ENCODE peak calls at places on chromosomes 12 and 14, in five cellular contexts. O, K, E, N and A are unnamed samples.

GRCh38 chr14:93318927-93319326 is 13.9 kb downstream of the BTBD7 start:
- DNase-seq in N (peak; percentile 34), E (no peak), O (no peak), K (no peak), A (no peak)

GRCh38 chr12:115354007-115354452 is 670.1 kb upstream of the TBX3 start:
- DNase-seq in E (peak; percentile 59), K (peak; percentile 84), O (no peak), N (peak; percentile 98), A (no peak)

GRCh38 chr14:94773017-94773681 is 3.2 kb upstream of the GSC start:
- DNase-seq in K (no peak), E (no peak), O (no peak), N (no peak), A (no peak)

GRCh38 chr14:101404426-101405170 is 156.7 kb upstream of the DIO3 start:
- DNase-seq in K (no peak), E (no peak), N (no peak), O (no peak), A (no peak)

GRCh38 chr12:128853321-128854197 is at the start of gene GLT1D1:
- DNase-seq in K (no peak), O (no peak), N (no peak), E (no peak), A (no peak)

GRCh38 chr12:34223640-34224039 is 201.3 kb downstream of the ALG10 start:
- DNase-seq in K (no peak), E (no peak), N (no peak), O (no peak), A (no peak)

GRCh38 chr14:60964901-60965300 is 16.0 kb downstream of the TRMT5 start:
- DNase-seq in O (no peak), E (no peak), N (no peak), K (no peak), A (no peak)

GRCh38 chr14:36520601-36521525 is 831 bp upstream of the NKX2-1 start:
- DNase-seq in O (peak; percentile 84), K (no peak), N (peak; percentile 58), E (peak; percentile 30), A (no peak)

GRCh38 chr14:74936151-74936550 is 13.1 kb upstream of the RPS6KL1 start:
- DNase-seq in E (no peak), O (no peak), K (peak; percentile 44), N (no peak), A (no peak)

GRCh38 chr12:77392467-77392866 is 327.1 kb upstream of the E2F7 start:
- DNase-seq in O (no peak), K (no peak), E (no peak), N (no peak), A (no peak)

GRCh38 chr14:91146661-91147060 is 32.8 kb downstream of the DGLUCY start:
- DNase-seq in E (no peak), K (no peak), O (no peak), N (no peak), A (no peak)

GRCh38 chr14:70894868-70895267 is 12.4 kb upstream of the PCNX1 start:
- DNase-seq in E (no peak), O (no peak), K (no peak), N (peak; percentile 47), A (no peak)

GRCh38 chr12:26853303-26854027 is 20.5 kb upstream of the ITPR2 start:
- DNase-seq in O (peak; percentile 79), N (peak; percentile 79), K (peak; percentile 87), E (peak; percentile 76), A (peak; percentile 60)

GRCh38 chr12:66885115-66885875 is 206.4 kb upstream of the GRIP1 start:
- DNase-seq in N (no peak), K (peak; percentile 50), E (no peak), O (no peak), A (no peak)

GRCh38 chr12:131309700-131310099 is 356.0 kb downstream of the ADGRD1 start:
- DNase-seq in N (no peak), O (no peak), K (peak; percentile 51), E (no peak), A (no peak)

GRCh38 chr12:63151061-63151897 is at the start of gene AVPR1A:
- DNase-seq in O (no peak), K (peak; percentile 69), N (peak; percentile 19), E (no peak), A (no peak)

GRCh38 chr12:128755565-128755964 is 68.2 kb downstream of the SLC15A4 start:
- DNase-seq in O (no peak), E (no peak), K (no peak), N (no peak), A (no peak)

GRCh38 chr12:88715673-88716072 is 135.4 kb upstream of the KITLG start:
- DNase-seq in E (no peak), K (no peak), N (no peak), O (no peak), A (no peak)

GRCh38 chr12:120213758-120214157 is 12.8 kb upstream of the RPLP0 start:
- DNase-seq in E (no peak), O (no peak), K (no peak), N (no peak), A (no peak)

GRCh38 chr12:109307051-109307450 is 2.0 kb downstream of the FOXN4 start:
- DNase-seq in E (no peak), O (no peak), N (no peak), K (no peak), A (no peak)

GRCh38 chr12:1434296-1434955 is 160.0 kb downstream of the FBXL14 start:
- DNase-seq in E (no peak), O (no peak), N (no peak), K (no peak), A (no peak)

GRCh38 chr12:128803788-128804187 is 20.0 kb downstream of the SLC15A4 start:
- DNase-seq in K (no peak), E (no peak), O (no peak), N (no peak), A (no peak)

GRCh38 chr12:71392521-71393145 is 47.0 kb upstream of the LGR5 start:
- DNase-seq in N (peak; percentile 79), O (no peak), K (no peak), E (no peak), A (no peak)

GRCh38 chr12:24069532-24070395 is 120.3 kb upstream of the SOX5 start:
- DNase-seq in K (no peak), N (no peak), O (no peak), E (peak; percentile 11), A (no peak)

GRCh38 chr12:22286569-22286968 is 47.9 kb downstream of the ST8SIA1 start:
- DNase-seq in O (no peak), E (no peak), K (no peak), N (peak; percentile 79), A (no peak)

GRCh38 chr14:20415723-20416622 is 2.7 kb upstream of the TEP1 start:
- DNase-seq in O (no peak), K (no peak), E (peak; percentile 59), N (peak; percentile 72), A (no peak)

GRCh38 chr12:94244165-94245133 is 96.1 kb downstream of the PLXNC1 start:
- DNase-seq in O (peak; percentile 67), K (no peak), N (no peak), E (peak; percentile 52), A (no peak)

GRCh38 chr12:6563448-6564050 is 4.5 kb downstream of the NOP2 start:
- DNase-seq in O (peak; percentile 75), E (peak; percentile 72), N (peak; percentile 65), K (peak; percentile 85), A (peak; percentile 55)

GRCh38 chr12:109276160-109276559 is 32.9 kb downstream of the FOXN4 start:
- DNase-seq in K (no peak), O (no peak), E (no peak), N (no peak), A (no peak)

GRCh38 chr14:22555573-22556011 is 33.4 kb downstream of the DAD1 start:
- DNase-seq in O (no peak), N (peak; percentile 19), E (no peak), K (no peak), A (peak; percentile 65)

GRCh38 chr12:91215940-91216454 is 33.4 kb upstream of the DCN start:
- DNase-seq in N (peak; percentile 72), O (no peak), E (no peak), K (no peak), A (no peak)
- H3K27ac ChIP-seq in N (peak overlapping the region; percentile 60), O (no peak overlapping the region), E (no peak overlapping the region), K (no peak overlapping the region), A (no peak overlapping the region)

GRCh38 chr14:104135121-104135903 is 3.1 kb upstream of the KIF26A start:
- DNase-seq in O (peak; percentile 65), K (peak; percentile 77), E (no peak), N (peak; percentile 34), A (no peak)
- H3K4me1 ChIP-seq in O (peaks cover 30% of the 10 kb centered on the region), K (no peaks in the 10 kb centered on the region), E (peaks cover 44% of the 10 kb centered on the region), N (no peaks in the 10 kb centered on the region), A (peaks cover 4% of the 10 kb centered on the region)

DNA sequence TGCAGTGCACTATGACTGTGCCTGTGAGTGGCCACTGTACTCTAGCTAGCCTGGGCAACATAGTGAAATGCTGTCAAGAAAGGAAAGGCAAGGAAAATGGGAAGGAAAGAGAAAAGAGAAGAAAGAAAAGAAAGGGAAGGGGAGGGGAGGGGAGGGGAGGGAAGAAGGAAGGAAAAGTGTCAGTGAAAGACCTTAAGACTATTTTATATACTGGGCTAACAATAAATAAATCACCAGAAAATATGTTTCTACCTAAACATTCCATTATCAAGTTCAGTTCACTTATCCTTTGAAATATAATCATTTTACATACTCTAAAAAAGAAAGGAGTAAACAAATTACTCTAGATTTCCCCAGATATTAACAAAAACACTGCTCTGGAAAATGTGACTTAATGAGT is 22.1 kb downstream of the COCH start:
- DNase-seq in K (no peak), N (no peak), O (no peak), E (no peak), A (no peak)
- H3K27ac ChIP-seq in K (no peak overlapping the region), N (no peak overlapping the region), O (no peak overlapping the region), E (no peak overlapping the region), A (no peak overlapping the region)

GRCh38 chr12:123846340-123846739 is 84.2 kb downstream of the DNAH10 start:
- DNase-seq in K (no peak), N (no peak), E (no peak), O (no peak), A (no peak)
- H3K4me1 ChIP-seq in K (no peaks in the 10 kb centered on the region), N (no peaks in the 10 kb centered on the region), E (no peaks in the 10 kb centered on the region), O (no peaks in the 10 kb centered on the region), A (no peaks in the 10 kb centered on the region)

DNA sequence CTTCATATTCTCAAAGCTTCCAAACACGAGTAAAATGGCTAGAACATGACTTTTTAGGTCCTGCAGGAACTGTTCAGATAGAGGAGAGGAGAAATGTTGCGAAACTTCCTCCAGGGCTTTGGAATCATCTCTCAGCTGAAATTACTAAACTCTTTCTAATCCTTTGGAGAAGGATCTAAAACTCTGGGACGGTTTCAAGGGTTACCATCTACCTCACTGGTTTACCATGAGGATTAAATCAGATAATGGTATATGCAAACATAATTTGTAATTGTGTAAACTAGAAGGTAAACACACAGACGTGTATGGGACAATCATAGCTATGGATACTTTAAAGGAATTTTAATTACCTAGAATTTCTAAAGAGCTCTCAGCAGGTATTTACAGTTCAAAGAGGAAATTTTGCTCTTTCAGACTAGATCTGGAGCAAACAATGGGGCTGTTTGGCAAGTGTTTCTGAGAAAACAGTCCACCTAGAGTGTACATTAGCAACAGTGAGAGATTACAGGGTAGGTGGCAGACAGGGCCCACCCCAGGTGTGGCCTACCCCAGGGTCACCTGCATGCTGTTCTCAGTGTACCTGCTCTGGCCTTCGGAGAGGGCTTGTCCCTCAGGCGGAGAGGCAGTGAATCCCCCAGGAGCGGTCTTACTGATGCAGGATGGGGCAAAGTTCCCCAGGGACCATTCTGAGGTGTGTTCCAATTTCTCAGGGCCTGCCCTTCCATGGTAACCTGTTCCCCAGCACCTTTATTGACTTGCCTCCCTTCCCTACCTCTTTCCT is 124.7 kb upstream of the MAX start:
- DNase-seq in K (no peak), E (peak; percentile 84), N (peak; percentile 79), O (no peak), A (no peak)
- H3K27ac ChIP-seq in K (no peak overlapping the region), E (peak overlapping the region; percentile 79), N (peak overlapping the region; percentile 13), O (no peak overlapping the region), A (no peak overlapping the region)

GRCh38 chr12:2450553-2450952 is 344.2 kb upstream of the FKBP4 start:
- DNase-seq in N (no peak), O (no peak), E (no peak), K (no peak), A (no peak)
- H3K4me1 ChIP-seq in N (peaks cover 10% of the 10 kb centered on the region), O (no peaks in the 10 kb centered on the region), E (no peaks in the 10 kb centered on the region), K (no peaks in the 10 kb centered on the region), A (no peaks in the 10 kb centered on the region)